ENCODE peak calls at places on chromosomes 12 and 14, in four cellular contexts. W is neural progenitor cell, V is MM.1S, G is hepatocyte. T is an unnamed sample.

GRCh38 chr12:21301-22189 is 45.0 kb upstream of the IQSEC3 start:
- DNase-seq in W (no peak), V (peak; percentile 6), G (no peak), T (no peak)

GRCh38 chr14:60652674-60653387 is 3.6 kb upstream of the SIX1 start:
- DNase-seq in W (peak; percentile 53), V (no peak), G (no peak), T (peak; percentile 39)

GRCh38 chr14:66046035-66046434 is 440.1 kb upstream of the CCDC196 start:
- DNase-seq in W (no peak), V (no peak), G (no peak), T (no peak)

GRCh38 chr12:12890492-12890814 is 909 bp upstream of the GPRC5A start:
- DNase-seq in W (no peak), V (no peak), G (no peak), T (no peak)

GRCh38 chr12:64099430-64099829 is 122.7 kb downstream of the KICS2 start:
- DNase-seq in W (no peak), V (no peak), G (no peak), T (no peak)

GRCh38 chr12:64025174-64025958 is 180.9 kb downstream of the SRGAP1 start:
- DNase-seq in W (no peak), V (no peak), G (no peak), T (no peak)

GRCh38 chr14:59346796-59347510 is 118.2 kb downstream of the GPR135 start:
- DNase-seq in W (no peak), V (no peak), G (no peak), T (no peak)

GRCh38 chr14:77554816-77555599 is 56.4 kb upstream of the ISM2 start:
- DNase-seq in W (no peak), V (no peak), G (no peak), T (no peak)

GRCh38 chr14:32201816-32202467 is at the start of gene RNU6-7:
- DNase-seq in W (peak; percentile 66), V (no peak), G (peak; percentile 43), T (peak; percentile 66)

GRCh38 chr14:103091041-103091882 is 3.3 kb upstream of the EXOC3L4 start:
- DNase-seq in W (peak; percentile 84), V (peak; percentile 53), G (peak; percentile 83), T (peak; percentile 45)

GRCh38 chr14:65910108-65910507 is 497.6 kb downstream of the FUT8 start:
- DNase-seq in W (no peak), V (no peak), G (peak; percentile 53), T (no peak)

GRCh38 chr14:85054178-85054577 is 475.8 kb upstream of the FLRT2 start:
- DNase-seq in W (no peak), V (no peak), G (no peak), T (no peak)

GRCh38 chr14:100979780-100980179 is 76.3 kb upstream of the RTL1 start:
- DNase-seq in W (no peak), V (no peak), G (no peak), T (no peak)

GRCh38 chr12:53990311-53991076 is 5.5 kb downstream of the HOXC10 start:
- DNase-seq in W (no peak), V (no peak), G (no peak), T (no peak)

GRCh38 chr12:116635487-116635886 is 76.3 kb downstream of the MAP1LC3B2 start:
- DNase-seq in W (no peak), V (no peak), G (no peak), T (no peak)

GRCh38 chr12:54526800-54527630 is 22.4 kb upstream of the PDE1B start:
- DNase-seq in W (peak; percentile 82), V (peak; percentile 12), G (peak; percentile 54), T (peak; percentile 75)

GRCh38 chr12:50841654-50842531 is 833 bp upstream of the TMPRSS12 start:
- DNase-seq in W (no peak), V (no peak), G (no peak), T (no peak)
- H2AFZ ChIP-seq in W (no peak overlapping the region), V (no peak overlapping the region), G (no peak overlapping the region), T (no peak overlapping the region)

GRCh38 chr12:131380220-131380957 is 330.5 kb upstream of the SFSWAP start:
- DNase-seq in W (peak; percentile 31), V (no peak), G (no peak), T (no peak)
- H2AFZ ChIP-seq in W (peak overlapping the region; percentile 45), V (no peak overlapping the region), G (no peak overlapping the region), T (peak overlapping the region; percentile 66)

DNA sequence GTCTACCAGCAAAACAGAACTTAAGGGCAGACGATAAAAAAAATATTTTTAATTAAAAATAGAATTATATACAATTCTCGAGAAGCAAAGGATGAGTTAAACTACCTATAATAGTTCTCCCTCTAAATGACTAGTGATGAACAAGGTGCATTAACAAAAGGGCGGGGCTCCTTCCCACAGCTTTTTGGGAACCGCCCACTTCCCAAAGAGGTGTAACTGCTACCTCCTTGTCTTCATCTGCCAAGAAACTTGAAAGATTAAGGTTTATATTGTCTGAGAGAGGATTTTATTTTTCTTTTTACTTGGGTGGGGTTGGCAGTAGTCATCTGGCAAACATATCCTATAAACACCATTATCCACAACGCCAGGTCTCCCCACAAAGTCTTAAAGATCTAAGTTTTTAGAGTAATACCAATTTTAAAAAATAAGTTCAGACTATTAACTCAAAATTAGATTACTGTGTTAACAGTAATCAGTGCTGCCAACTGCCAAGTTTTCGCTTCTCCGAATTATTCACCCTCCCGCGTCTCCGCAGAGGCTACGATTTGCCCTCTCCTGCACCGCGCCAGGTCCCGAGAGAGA is 928 bp downstream of the RALGAPA1 start:
- DNase-seq in W (peak; percentile 43), V (peak; percentile 37), G (peak; percentile 45), T (peak; percentile 32)
- H2AFZ ChIP-seq in W (peak overlapping the region; percentile 83), V (peak overlapping the region; percentile 42), G (peak overlapping the region; percentile 72), T (peak overlapping the region; percentile 97)

DNA sequence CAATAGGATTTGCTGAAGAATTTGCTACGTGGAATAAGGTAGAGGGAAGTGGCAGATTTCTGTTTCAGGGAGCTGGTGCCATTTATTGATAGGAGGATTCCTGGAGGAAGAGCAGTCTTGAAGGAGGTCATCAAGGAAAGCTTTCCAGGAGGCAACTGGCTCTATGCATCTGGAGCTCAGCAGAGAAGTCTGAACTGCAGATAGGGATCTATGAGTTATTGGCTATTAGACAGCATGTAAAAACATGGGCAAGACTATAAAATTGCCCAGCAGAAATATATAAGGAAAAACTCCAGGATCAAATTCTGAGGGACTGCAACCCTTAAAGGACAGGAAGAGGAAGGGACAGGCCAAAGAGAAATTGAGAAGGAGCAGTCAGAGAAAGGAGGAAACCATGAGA is 8.9 kb upstream of the RAP1B start:
- DNase-seq in W (no peak), V (no peak), G (no peak), T (no peak)
- H2AFZ ChIP-seq in W (peak overlapping the region; percentile 28), V (no peak overlapping the region), G (no peak overlapping the region), T (no peak overlapping the region)

DNA sequence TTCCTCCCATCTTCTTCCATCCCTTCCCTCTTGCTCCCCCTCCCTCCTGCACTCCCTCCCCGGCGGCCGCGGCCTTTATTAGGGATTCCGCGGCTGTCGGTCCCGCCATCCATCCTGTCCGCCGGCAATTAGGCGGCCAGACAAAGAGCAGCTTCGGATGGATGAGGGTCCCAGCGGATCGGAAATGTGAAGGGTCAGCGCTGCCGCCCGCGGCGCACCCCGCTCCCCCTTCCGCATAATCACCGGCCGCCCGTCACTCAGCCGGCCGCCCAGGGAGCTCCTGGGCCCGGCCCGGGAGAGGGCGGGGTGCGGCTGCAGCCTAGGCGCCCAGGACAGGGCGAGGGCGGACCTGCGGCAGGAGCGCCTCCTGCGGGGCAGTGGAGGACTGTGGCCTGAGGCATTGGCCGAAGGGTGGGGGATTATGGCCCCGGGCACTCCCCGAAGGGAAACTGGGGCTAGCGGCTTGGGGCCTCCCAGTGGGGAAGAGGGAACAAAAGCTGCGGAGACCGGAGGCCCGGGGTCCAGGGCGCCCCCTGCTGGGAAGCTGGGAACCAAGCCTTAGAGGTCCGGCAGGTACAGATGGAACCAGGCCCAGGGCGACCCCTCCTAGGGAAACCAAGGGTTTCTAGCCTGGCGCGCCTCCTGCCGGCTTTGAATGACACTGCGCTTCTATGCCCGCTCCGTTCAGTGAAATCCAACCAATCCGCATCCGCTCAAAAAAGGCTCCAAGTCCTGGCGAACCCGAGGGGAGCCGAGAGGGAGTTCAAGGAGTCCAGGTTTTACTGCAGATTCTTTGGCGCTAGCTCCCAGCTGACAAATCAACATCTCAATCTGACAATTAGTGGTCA is 4.4 kb upstream of the DNAJC22 start:
- DNase-seq in W (peak; percentile 97), V (peak; percentile 88), G (peak; percentile 93), T (peak; percentile 93)
- H2AFZ ChIP-seq in W (peak overlapping the region; percentile 90), V (peak overlapping the region; percentile 66), G (peak overlapping the region; percentile 66), T (peak overlapping the region; percentile 95)